ENCODE peak calls at places on chromosomes 7 and 10, in ten cellular contexts. One of them, this sample, is unnamed.

GRCh38 chr10:95193856-95194431 is at the start of gene ACSM6:
- DNase-seq in mammary epithelial cell: no peak
- DNase-seq in endothelial cell of umbilical vein: no peak
- DNase-seq in GM23248: no peak
- DNase-seq in fibroblast of lung: no peak
- DNase-seq in H9: no peak
- DNase-seq in neuronal stem cell: no peak
- DNase-seq in mesendoderm: no peak
- DNase-seq in IMR-90: no peak
- DNase-seq in A549: no peak
- DNase-seq in this sample: no peak

GRCh38 chr7:30733691-30734090 is 18.2 kb upstream of the INMT start:
- DNase-seq in mammary epithelial cell: no peak
- DNase-seq in endothelial cell of umbilical vein: no peak
- DNase-seq in GM23248: no peak
- DNase-seq in fibroblast of lung: no peak
- DNase-seq in H9: no peak
- DNase-seq in neuronal stem cell: no peak
- DNase-seq in mesendoderm: no peak
- DNase-seq in IMR-90: no peak
- DNase-seq in A549: no peak
- DNase-seq in this sample: no peak

GRCh38 chr7:77800158-77800557 is 1.6 kb downstream of the PHTF2 start:
- DNase-seq in mammary epithelial cell: no peak
- DNase-seq in endothelial cell of umbilical vein: peak
- DNase-seq in GM23248: peak
- DNase-seq in fibroblast of lung: peak
- DNase-seq in H9: no peak
- DNase-seq in neuronal stem cell: no peak
- DNase-seq in mesendoderm: no peak
- DNase-seq in IMR-90: peak
- DNase-seq in A549: no peak
- DNase-seq in this sample: no peak

GRCh38 chr10:84196083-84196482 is 1.7 kb downstream of the CDHR1 start:
- DNase-seq in mammary epithelial cell: no peak
- DNase-seq in endothelial cell of umbilical vein: no peak
- DNase-seq in GM23248: no peak
- DNase-seq in fibroblast of lung: no peak
- DNase-seq in H9: no peak
- DNase-seq in neuronal stem cell: no peak
- DNase-seq in mesendoderm: peak
- DNase-seq in IMR-90: no peak
- DNase-seq in A549: peak
- DNase-seq in this sample: no peak

GRCh38 chr10:103546401-103546800 is 52.9 kb downstream of the NEURL1 start:
- DNase-seq in mammary epithelial cell: no peak
- DNase-seq in endothelial cell of umbilical vein: no peak
- DNase-seq in GM23248: no peak
- DNase-seq in fibroblast of lung: no peak
- DNase-seq in H9: peak
- DNase-seq in neuronal stem cell: no peak
- DNase-seq in mesendoderm: no peak
- DNase-seq in IMR-90: no peak
- DNase-seq in A549: no peak
- DNase-seq in this sample: no peak

GRCh38 chr7:97732567-97733275 is 835 bp downstream of the TAC1 start:
- DNase-seq in mammary epithelial cell: no peak
- DNase-seq in endothelial cell of umbilical vein: no peak
- DNase-seq in GM23248: no peak
- DNase-seq in fibroblast of lung: no peak
- DNase-seq in H9: peak
- DNase-seq in neuronal stem cell: peak
- DNase-seq in mesendoderm: peak
- DNase-seq in IMR-90: no peak
- DNase-seq in A549: no peak
- DNase-seq in this sample: no peak

GRCh38 chr7:45663167-45663921 is 89.2 kb downstream of the ADCY1 start:
- DNase-seq in mammary epithelial cell: no peak
- DNase-seq in endothelial cell of umbilical vein: no peak
- DNase-seq in GM23248: peak
- DNase-seq in fibroblast of lung: peak
- DNase-seq in H9: peak
- DNase-seq in neuronal stem cell: peak
- DNase-seq in mesendoderm: peak
- DNase-seq in IMR-90: peak
- DNase-seq in A549: no peak
- DNase-seq in this sample: peak

GRCh38 chr7:28842769-28843295 is 115.3 kb downstream of the TRIL start:
- DNase-seq in mammary epithelial cell: no peak
- DNase-seq in endothelial cell of umbilical vein: no peak
- DNase-seq in GM23248: no peak
- DNase-seq in fibroblast of lung: no peak
- DNase-seq in H9: no peak
- DNase-seq in neuronal stem cell: no peak
- DNase-seq in mesendoderm: no peak
- DNase-seq in IMR-90: no peak
- DNase-seq in A549: no peak
- DNase-seq in this sample: no peak

GRCh38 chr7:81501220-81501619 is 268.6 kb downstream of the HGF start:
- DNase-seq in mammary epithelial cell: no peak
- DNase-seq in endothelial cell of umbilical vein: peak
- DNase-seq in GM23248: peak
- DNase-seq in fibroblast of lung: peak
- DNase-seq in H9: no peak
- DNase-seq in neuronal stem cell: no peak
- DNase-seq in mesendoderm: no peak
- DNase-seq in IMR-90: peak
- DNase-seq in A549: no peak
- DNase-seq in this sample: peak

GRCh38 chr7:74479961-74480829 is 26.5 kb downstream of the GTF2IRD1 start:
- DNase-seq in mammary epithelial cell: peak
- DNase-seq in endothelial cell of umbilical vein: peak
- DNase-seq in GM23248: peak
- DNase-seq in fibroblast of lung: peak
- DNase-seq in H9: peak
- DNase-seq in neuronal stem cell: peak
- DNase-seq in mesendoderm: peak
- DNase-seq in IMR-90: peak
- DNase-seq in A549: no peak
- DNase-seq in this sample: no peak

GRCh38 chr10:80104066-80104926 is 25.8 kb downstream of the TMEM254 start:
- DNase-seq in mammary epithelial cell: peak
- DNase-seq in endothelial cell of umbilical vein: peak
- DNase-seq in GM23248: peak
- DNase-seq in fibroblast of lung: peak
- DNase-seq in H9: no peak
- DNase-seq in neuronal stem cell: no peak
- DNase-seq in mesendoderm: peak
- DNase-seq in IMR-90: peak
- DNase-seq in A549: no peak
- DNase-seq in this sample: peak

GRCh38 chr10:44651834-44652233 is 259.3 kb upstream of the TMEM72 start:
- DNase-seq in mammary epithelial cell: no peak
- DNase-seq in endothelial cell of umbilical vein: no peak
- DNase-seq in GM23248: peak
- DNase-seq in fibroblast of lung: peak
- DNase-seq in H9: no peak
- DNase-seq in neuronal stem cell: no peak
- DNase-seq in mesendoderm: no peak
- DNase-seq in IMR-90: peak
- DNase-seq in A549: no peak
- DNase-seq in this sample: peak
- H3K4me2 ChIP-seq in mammary epithelial cell: no peak
- H3K4me2 ChIP-seq in endothelial cell of umbilical vein: no peak
- H3K4me2 ChIP-seq in GM23248: peak
- H3K4me2 ChIP-seq in fibroblast of lung: no peak
- H3K4me2 ChIP-seq in H9: no peak
- H3K4me2 ChIP-seq in neuronal stem cell: no peak
- H3K4me2 ChIP-seq in mesendoderm: no peak
- H3K4me2 ChIP-seq in IMR-90: no peak
- H3K4me2 ChIP-seq in A549: no peak
- H3K4me2 ChIP-seq in this sample: no peak

DNA sequence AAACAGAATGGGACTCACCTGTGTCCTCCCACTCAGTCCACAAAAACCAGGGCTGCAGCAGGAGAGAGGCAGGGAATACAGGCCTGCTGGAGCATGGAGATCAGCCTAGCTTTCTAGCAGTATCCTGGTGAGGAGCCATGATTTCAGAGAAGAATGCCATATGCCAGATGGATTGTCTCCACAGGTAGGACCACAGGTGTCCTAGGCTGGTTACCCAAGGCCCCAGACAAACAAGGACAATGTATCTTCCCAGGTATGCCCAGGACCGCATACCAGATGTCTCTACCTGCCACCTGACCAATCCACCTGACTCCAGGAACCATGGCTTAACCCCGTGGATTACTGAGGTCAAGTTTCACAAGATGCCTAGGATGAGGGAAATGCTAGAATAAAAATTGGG is 295.4 kb upstream of the NPSR1 start:
- DNase-seq in mammary epithelial cell: no peak
- DNase-seq in endothelial cell of umbilical vein: no peak
- DNase-seq in GM23248: no peak
- DNase-seq in fibroblast of lung: no peak
- DNase-seq in H9: no peak
- DNase-seq in neuronal stem cell: no peak
- DNase-seq in mesendoderm: no peak
- DNase-seq in IMR-90: no peak
- DNase-seq in A549: no peak
- DNase-seq in this sample: no peak
- H3K4me2 ChIP-seq in mammary epithelial cell: no peak
- H3K4me2 ChIP-seq in endothelial cell of umbilical vein: no peak
- H3K4me2 ChIP-seq in GM23248: no peak
- H3K4me2 ChIP-seq in fibroblast of lung: no peak
- H3K4me2 ChIP-seq in H9: no peak
- H3K4me2 ChIP-seq in neuronal stem cell: no peak
- H3K4me2 ChIP-seq in mesendoderm: no peak
- H3K4me2 ChIP-seq in IMR-90: no peak
- H3K4me2 ChIP-seq in A549: no peak
- H3K4me2 ChIP-seq in this sample: no peak

GRCh38 chr10:5628366-5628765 is 38.0 kb downstream of the ASB13 start:
- DNase-seq in mammary epithelial cell: no peak
- DNase-seq in endothelial cell of umbilical vein: no peak
- DNase-seq in GM23248: peak
- DNase-seq in fibroblast of lung: peak
- DNase-seq in H9: no peak
- DNase-seq in neuronal stem cell: no peak
- DNase-seq in mesendoderm: no peak
- DNase-seq in IMR-90: peak
- DNase-seq in A549: no peak
- DNase-seq in this sample: no peak
- H3K4me2 ChIP-seq in mammary epithelial cell: no peak
- H3K4me2 ChIP-seq in endothelial cell of umbilical vein: no peak
- H3K4me2 ChIP-seq in GM23248: peak
- H3K4me2 ChIP-seq in fibroblast of lung: peak
- H3K4me2 ChIP-seq in H9: no peak
- H3K4me2 ChIP-seq in neuronal stem cell: no peak
- H3K4me2 ChIP-seq in mesendoderm: no peak
- H3K4me2 ChIP-seq in IMR-90: peak
- H3K4me2 ChIP-seq in A549: no peak
- H3K4me2 ChIP-seq in this sample: peak

DNA sequence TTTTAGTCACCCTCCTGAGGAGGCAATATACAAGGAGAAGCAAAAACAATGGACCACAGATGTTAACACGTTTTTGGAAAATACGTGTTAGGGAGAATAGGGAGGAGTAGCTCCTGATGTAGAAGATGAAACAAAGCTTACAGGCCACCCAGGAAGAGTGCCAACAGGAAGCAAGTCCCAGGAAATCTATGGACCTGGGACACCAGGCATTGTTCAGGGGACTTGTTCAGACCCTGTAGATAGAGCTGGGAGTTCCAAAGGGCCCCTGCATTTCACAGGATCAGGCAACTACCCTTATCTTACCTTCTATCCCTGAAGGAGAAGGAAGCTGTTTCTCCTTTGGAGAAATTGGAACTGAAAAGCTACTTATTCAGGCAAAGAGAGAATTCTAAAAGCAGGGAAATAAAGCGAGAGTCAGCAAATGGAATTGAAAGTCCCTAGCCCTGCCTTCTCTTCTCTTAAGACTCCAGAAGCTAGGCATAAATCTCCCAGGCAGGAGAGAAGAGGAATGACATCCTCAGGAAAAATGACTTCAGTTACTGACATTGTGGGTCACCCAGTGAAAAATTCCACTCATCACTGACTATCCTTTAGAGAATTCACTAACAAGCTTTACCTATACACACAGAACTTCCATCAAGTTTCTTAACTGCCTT is 77.7 kb upstream of the FAM3C start:
- DNase-seq in mammary epithelial cell: no peak
- DNase-seq in endothelial cell of umbilical vein: no peak
- DNase-seq in GM23248: no peak
- DNase-seq in fibroblast of lung: peak
- DNase-seq in H9: no peak
- DNase-seq in neuronal stem cell: no peak
- DNase-seq in mesendoderm: peak
- DNase-seq in IMR-90: no peak
- DNase-seq in A549: no peak
- DNase-seq in this sample: no peak
- H3K4me2 ChIP-seq in mammary epithelial cell: no peak
- H3K4me2 ChIP-seq in endothelial cell of umbilical vein: no peak
- H3K4me2 ChIP-seq in GM23248: no peak
- H3K4me2 ChIP-seq in fibroblast of lung: no peak
- H3K4me2 ChIP-seq in H9: no peak
- H3K4me2 ChIP-seq in neuronal stem cell: no peak
- H3K4me2 ChIP-seq in mesendoderm: no peak
- H3K4me2 ChIP-seq in IMR-90: no peak
- H3K4me2 ChIP-seq in A549: no peak
- H3K4me2 ChIP-seq in this sample: no peak

DNA sequence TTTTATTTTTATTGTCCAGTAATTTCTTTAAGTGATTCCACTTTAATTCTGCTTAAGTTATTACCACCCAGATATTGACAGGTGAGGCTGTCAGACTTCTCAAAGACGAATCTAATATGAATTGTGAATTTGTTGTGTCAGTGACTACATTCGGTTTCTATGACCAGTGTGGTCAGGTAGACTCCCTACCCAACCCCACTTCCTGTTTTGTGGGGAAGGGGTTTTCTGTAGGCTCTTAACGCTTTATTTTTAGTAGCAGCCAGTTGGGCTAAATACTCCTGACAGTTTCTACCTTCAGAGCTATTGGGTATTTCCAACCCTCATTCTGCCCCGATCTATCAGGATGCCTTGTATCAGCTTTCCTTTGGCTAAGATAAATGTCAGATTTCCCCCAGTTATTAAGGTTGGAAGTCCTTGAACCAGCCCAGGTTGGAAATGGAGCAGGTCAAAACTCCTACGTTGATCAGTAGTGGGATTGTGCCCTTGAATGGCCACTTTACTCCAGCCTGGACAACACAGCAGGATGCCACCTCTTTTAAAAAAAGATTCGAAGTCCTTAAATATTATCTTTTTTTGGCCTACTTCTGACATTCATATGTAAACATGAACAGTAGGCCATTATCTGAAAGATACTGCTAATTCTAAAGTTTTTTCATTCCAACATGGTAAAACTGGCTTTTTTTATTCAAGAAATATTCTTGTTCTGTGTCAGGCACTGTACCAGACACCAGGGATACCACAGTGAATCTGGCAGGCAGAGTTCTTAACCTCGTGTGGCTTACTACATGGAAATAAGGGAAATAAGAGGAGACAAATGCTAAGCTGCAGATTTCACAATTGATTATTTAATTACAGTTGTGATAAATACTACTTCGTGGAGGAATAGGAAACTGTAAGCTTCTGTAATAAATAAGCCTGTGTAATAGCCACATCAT is 133.3 kb upstream of the SAMD8 start:
- DNase-seq in mammary epithelial cell: no peak
- DNase-seq in endothelial cell of umbilical vein: no peak
- DNase-seq in GM23248: no peak
- DNase-seq in fibroblast of lung: no peak
- DNase-seq in H9: no peak
- DNase-seq in neuronal stem cell: no peak
- DNase-seq in mesendoderm: no peak
- DNase-seq in IMR-90: no peak
- DNase-seq in A549: no peak
- DNase-seq in this sample: no peak
- H3K4me2 ChIP-seq in mammary epithelial cell: no peak
- H3K4me2 ChIP-seq in endothelial cell of umbilical vein: no peak
- H3K4me2 ChIP-seq in GM23248: no peak
- H3K4me2 ChIP-seq in fibroblast of lung: no peak
- H3K4me2 ChIP-seq in H9: no peak
- H3K4me2 ChIP-seq in neuronal stem cell: no peak
- H3K4me2 ChIP-seq in mesendoderm: no peak
- H3K4me2 ChIP-seq in IMR-90: no peak
- H3K4me2 ChIP-seq in A549: no peak
- H3K4me2 ChIP-seq in this sample: no peak

This sample was measured in PC-3.